ENCODE peak calls at places on chromosomes 2 and 18, in six cellular contexts. O is H1, W is mesenchymal stem cell, N is IMR-90, D is H9, A is neuronal stem cell. R is an unnamed sample.
A peak's percentile ranks its signal among the peaks of the same experiment; 100 is the strongest.

GRCh38 chr2:58886009-58886408 is 644.9 kb upstream of the FANCL start:
- DNase-seq in O (no peak), W (no peak), N (no peak), D (no peak), A (no peak), R (no peak)

GRCh38 chr18:55264108-55264507 is 304.8 kb upstream of the CCDC68 start:
- DNase-seq in O (no peak), W (no peak), N (peak; percentile 26), D (no peak), A (peak; percentile 21), R (peak; percentile 35)

GRCh38 chr2:141697035-141697434 is 433.8 kb downstream of the LRP1B start:
- DNase-seq in O (no peak), W (no peak), N (no peak), D (no peak), A (no peak), R (no peak)

GRCh38 chr2:192498747-192499146 is 304.0 kb upstream of the TMEFF2 start:
- DNase-seq in O (no peak), W (no peak), N (no peak), D (no peak), A (no peak), R (no peak)

GRCh38 chr2:102606353-102606752 is 13.0 kb upstream of the SLC9A2 start:
- DNase-seq in O (no peak), W (no peak), N (no peak), D (no peak), A (no peak), R (peak; percentile 82)

GRCh38 chr2:204950695-204951094 is 405.4 kb downstream of the PARD3B start:
- DNase-seq in O (no peak), W (peak; percentile 36), N (peak; percentile 62), D (no peak), A (no peak), R (no peak)

GRCh38 chr18:61635901-61636528 is 256.8 kb downstream of the RNF152 start:
- DNase-seq in O (peak; percentile 76), W (peak; percentile 57), N (peak; percentile 63), D (peak; percentile 64), A (peak; percentile 59), R (peak; percentile 72)

GRCh38 chr2:105882920-105883319 is 138.2 kb downstream of the NCK2 start:
- DNase-seq in O (no peak), W (no peak), N (no peak), D (no peak), A (no peak), R (no peak)

GRCh38 chr2:15661295-15661569 is 69.6 kb downstream of the DDX1 start:
- DNase-seq in O (no peak), W (no peak), N (no peak), D (no peak), A (no peak), R (no peak)

GRCh38 chr18:5302606-5303005 is 7.1 kb upstream of the ZBTB14 start:
- DNase-seq in O (no peak), W (no peak), N (no peak), D (no peak), A (no peak), R (no peak)

GRCh38 chr2:207283356-207283755 is 117.6 kb upstream of the KLF7 start:
- DNase-seq in O (no peak), W (peak; percentile 39), N (no peak), D (no peak), A (no peak), R (peak; percentile 12)

GRCh38 chr2:99389371-99389770 is 52.2 kb downstream of the EIF5B start:
- DNase-seq in O (no peak), W (peak; percentile 36), N (peak; percentile 87), D (no peak), A (no peak), R (no peak)

GRCh38 chr2:235856151-235856819 is 311.9 kb downstream of the GBX2 start:
- DNase-seq in O (no peak), W (peak; percentile 6), N (peak; percentile 73), D (no peak), A (no peak), R (no peak)

GRCh38 chr18:70373062-70373519 is 84.2 kb downstream of the SOCS6 start:
- DNase-seq in O (no peak), W (peak; percentile 91), N (peak; percentile 93), D (no peak), A (no peak), R (peak; percentile 44)

GRCh38 chr2:12858786-12859185 is 142.1 kb downstream of the TRIB2 start:
- DNase-seq in O (no peak), W (no peak), N (no peak), D (no peak), A (no peak), R (no peak)

GRCh38 chr2:189298038-189298437 is 118.5 kb upstream of the COL5A2 start:
- DNase-seq in O (no peak), W (no peak), N (peak; percentile 54), D (no peak), A (no peak), R (no peak)

GRCh38 chr2:28129955-28130695 is 239.6 kb downstream of the BABAM2 start:
- DNase-seq in O (no peak), W (no peak), N (peak; percentile 49), D (no peak), A (no peak), R (no peak)

GRCh38 chr2:170404846-170405245 is 226.9 kb downstream of the MYO3B start:
- DNase-seq in O (no peak), W (no peak), N (no peak), D (no peak), A (no peak), R (no peak)

GRCh38 chr2:170405326-170405725 is 227.4 kb downstream of the MYO3B start:
- DNase-seq in O (no peak), W (no peak), N (no peak), D (no peak), A (no peak), R (peak; percentile 77)

GRCh38 chr2:170408461-170409163 is 230.7 kb downstream of the MYO3B start:
- DNase-seq in O (no peak), W (no peak), N (no peak), D (peak; percentile 49), A (no peak), R (no peak)

GRCh38 chr2:170411660-170412059 is 233.7 kb downstream of the MYO3B start:
- DNase-seq in O (no peak), W (no peak), N (no peak), D (no peak), A (no peak), R (no peak)

DNA sequence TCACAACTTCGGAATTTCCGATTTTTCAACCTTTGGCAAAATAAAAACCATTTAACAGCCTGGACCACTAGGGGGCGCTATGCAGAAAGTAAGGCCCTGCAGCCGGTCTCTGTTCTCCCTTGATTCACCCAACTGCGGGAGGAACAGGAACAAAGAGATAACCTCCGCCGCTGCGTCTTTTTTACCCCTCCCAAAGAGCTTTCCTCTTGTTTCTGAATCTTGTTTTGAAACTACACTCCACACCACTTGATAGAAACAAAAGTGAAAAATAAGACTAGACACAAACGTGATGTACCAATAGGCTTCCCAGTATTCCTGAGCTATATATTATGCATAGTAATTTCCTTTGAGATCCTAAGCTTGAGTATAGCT is 231.2 kb downstream of the MYO3B start:
- DNase-seq in O (peak; percentile 86), W (peak; percentile 61), N (peak; percentile 61), D (peak; percentile 73), A (peak; percentile 71), R (peak; percentile 49)
- H3K14ac ChIP-seq in O (no peak overlapping the region), W (no peak overlapping the region), N (no peak overlapping the region), D (no peak overlapping the region), A (no peak overlapping the region), R (no peak overlapping the region)

GRCh38 chr18:25348361-25349130 is 3.4 kb downstream of the ZNF521 start:
- DNase-seq in O (no peak), W (no peak), N (no peak), D (no peak), A (no peak), R (no peak)

GRCh38 chr18:25350561-25351201 is 1.3 kb downstream of the ZNF521 start:
- DNase-seq in O (peak; percentile 65), W (peak; percentile 70), N (peak; percentile 65), D (peak; percentile 28), A (peak; percentile 31), R (no peak)

GRCh38 chr18:25351280-25351772 is 640 bp downstream of the ZNF521 start:
- DNase-seq in O (no peak), W (peak; percentile 49), N (peak; percentile 1), D (no peak), A (peak; percentile 51), R (no peak)

GRCh38 chr18:25349131-25349925 is 2.6 kb downstream of the ZNF521 start:
- DNase-seq in O (peak; percentile 77), W (peak; percentile 78), N (peak; percentile 69), D (peak; percentile 43), A (peak; percentile 63), R (no peak)

DNA sequence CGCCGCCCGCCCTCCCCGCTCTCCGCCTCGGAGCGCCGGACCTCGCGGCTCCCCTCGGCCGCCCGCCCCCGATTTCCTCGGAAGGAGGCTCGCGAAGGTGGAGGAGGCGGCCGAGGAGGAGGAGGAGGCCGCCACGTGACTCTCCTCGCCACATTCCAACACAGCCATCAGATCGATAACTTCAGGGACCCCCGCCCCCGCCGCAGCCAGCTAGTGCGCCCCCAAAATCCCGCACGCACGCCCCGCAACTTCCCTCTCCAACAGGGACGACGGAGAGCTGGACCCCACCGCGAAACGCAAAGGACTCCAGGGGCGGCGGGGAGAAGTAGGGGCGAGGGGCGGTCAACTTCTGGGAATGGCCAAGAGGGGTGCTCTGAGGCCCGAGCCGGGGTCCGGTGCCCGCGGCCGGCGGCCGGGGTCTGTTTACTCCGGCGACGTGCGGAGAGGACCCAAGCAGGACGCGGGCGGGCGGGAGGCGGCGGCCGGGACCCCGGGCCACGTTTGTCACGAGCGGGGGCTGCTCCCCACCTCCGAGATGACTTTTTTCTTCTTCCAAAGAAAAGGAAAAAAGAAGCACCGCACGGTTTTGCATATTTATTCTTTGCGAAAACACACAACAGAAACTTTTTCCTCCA is 1.9 kb downstream of the ZNF521 start:
- DNase-seq in O (peak; percentile 71), W (peak; percentile 32), N (peak; percentile 13), D (peak; percentile 41), A (peak; percentile 41), R (no peak)
- H3K27ac ChIP-seq in O (peak overlapping the region; percentile 43), W (peak overlapping the region; percentile 99), N (peak overlapping the region; percentile 92), D (no peak overlapping the region), A (peak overlapping the region; percentile 97), R (peak overlapping the region; percentile 99)

GRCh38 chr2:8432712-8433336 is 249.0 kb upstream of the ID2 start:
- DNase-seq in O (no peak), W (no peak), N (no peak), D (no peak), A (no peak), R (no peak)
- H2AFZ ChIP-seq in O (no peak overlapping the region), W (peak overlapping the region; percentile 29), N (peak overlapping the region; percentile 80), D (no peak overlapping the region), A (no peak overlapping the region), R (no peak overlapping the region)

GRCh38 chr2:136211671-136212070 is 93.7 kb upstream of the CXCR4 start:
- DNase-seq in O (no peak), W (no peak), N (no peak), D (no peak), A (no peak), R (no peak)
- H3K14ac ChIP-seq in O (no peak overlapping the region), W (no peak overlapping the region), N (no peak overlapping the region), D (no peak overlapping the region), A (no peak overlapping the region), R (no peak overlapping the region)

R was measured in trophoblast cell.